ENCODE peak calls at places on chromosomes 12 and 14, in six cellular contexts. C is stomach, Z is HL-60, F is sigmoid colon, M is HCT116, R is GM23338. B is an unnamed sample.

GRCh38 chr12:99618657-99619056 is 28.9 kb upstream of the GARIN6 start:
- DNase-seq in C (no peak), Z (no peak), F (no peak), M (no peak), R (no peak), B (no peak)

GRCh38 chr12:111936869-111937268 is 76.1 kb downstream of the TMEM116 start:
- DNase-seq in C (no peak), Z (no peak), F (no peak), M (no peak), R (no peak), B (no peak)

GRCh38 chr12:130954544-130954831 is 781 bp downstream of the ADGRD1 start:
- DNase-seq in C (no peak), Z (no peak), F (no peak), M (no peak), R (no peak), B (no peak)

GRCh38 chr14:92653162-92653651 is 95.2 kb downstream of the LGMN start:
- DNase-seq in C (no peak), Z (no peak), F (no peak), M (no peak), R (no peak), B (no peak)

GRCh38 chr12:41998451-41998850 is 146.2 kb downstream of the GXYLT1 start:
- DNase-seq in C (no peak), Z (no peak), F (no peak), M (no peak), R (no peak), B (no peak)

GRCh38 chr14:104752338-104752734 is 611 bp upstream of the SIVA1 start:
- DNase-seq in C (no peak), Z (no peak), F (no peak), M (no peak), R (no peak), B (no peak)

GRCh38 chr12:6860942-6861341 is 6.4 kb upstream of the TPI1 start:
- DNase-seq in C (no peak), Z (no peak), F (no peak), M (no peak), R (no peak), B (no peak)

GRCh38 chr14:26775765-26776577 is 178.1 kb upstream of the NOVA1 start:
- DNase-seq in C (no peak), Z (no peak), F (no peak), M (no peak), R (no peak), B (no peak)

GRCh38 chr14:105474478-105475268 is at the start of gene CRIP2:
- DNase-seq in C (no peak), Z (no peak), F (no peak), M (no peak), R (peak; percentile 62), B (no peak)

GRCh38 chr12:109871678-109872314 is 8.5 kb downstream of the GLTP start:
- DNase-seq in C (peak; percentile 43), Z (no peak), F (no peak), M (no peak), R (no peak), B (no peak)

GRCh38 chr12:74317078-74317581 is 220.5 kb upstream of the ATXN7L3B start:
- DNase-seq in C (no peak), Z (no peak), F (no peak), M (no peak), R (peak; percentile 74), B (no peak)

GRCh38 chr12:45939759-45940158 is 50.6 kb downstream of the SCAF11 start:
- DNase-seq in C (no peak), Z (no peak), F (no peak), M (no peak), R (no peak), B (no peak)

GRCh38 chr12:129467289-129467688 is 436.5 kb downstream of the TMEM132D start:
- DNase-seq in C (no peak), Z (no peak), F (no peak), M (no peak), R (no peak), B (no peak)

GRCh38 chr12:66189476-66189823 is 436 bp downstream of the IRAK3 start:
- DNase-seq in C (no peak), Z (no peak), F (no peak), M (no peak), R (no peak), B (no peak)

GRCh38 chr14:36942522-36943245 is 229.7 kb downstream of the SLC25A21 start:
- DNase-seq in C (no peak), Z (no peak), F (no peak), M (no peak), R (no peak), B (no peak)
- TF ChIP-seq CTCF in C (no peak), Z (no peak), F (no peak), M (no peak), R (no peak), B (no peak)

GRCh38 chr12:48486261-48486660 is 4.0 kb downstream of the C12orf54 start:
- DNase-seq in C (no peak), Z (no peak), F (no peak), M (no peak), R (no peak), B (no peak)

GRCh38 chr12:48486679-48487078 is 4.4 kb downstream of the C12orf54 start:
- DNase-seq in C (no peak), Z (no peak), F (no peak), M (no peak), R (no peak), B (no peak)

DNA sequence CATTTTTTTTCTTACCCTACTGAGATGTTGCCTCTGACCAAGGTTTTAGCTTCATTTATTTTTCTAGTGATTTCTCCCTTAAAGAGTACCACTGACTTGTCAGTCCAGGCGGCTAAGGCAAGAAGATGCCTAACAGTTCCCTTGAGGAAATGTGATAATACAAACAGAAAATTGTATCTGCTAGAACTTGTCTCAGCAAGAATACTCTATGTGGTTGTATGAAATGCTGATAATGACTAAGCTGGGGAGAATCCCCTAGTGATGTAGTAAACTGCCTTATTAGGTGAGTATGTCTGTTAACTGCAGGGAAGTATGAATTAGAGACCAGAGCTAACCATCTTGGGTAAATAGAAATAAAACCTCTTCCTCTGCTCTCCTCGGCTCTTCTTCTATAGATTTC is 6.7 kb downstream of the C12orf54 start:
- DNase-seq in C (no peak), Z (no peak), F (no peak), M (no peak), R (no peak), B (no peak)
- TF ChIP-seq POLR2AphosphoS5 in C (no peak), Z (no peak), F (no peak), M (no peak), R (no peak), B (no peak)

GRCh38 chr12:108234155-108234554 is 105.0 kb downstream of the CMKLR1 start:
- DNase-seq in C (no peak), Z (no peak), F (no peak), M (no peak), R (no peak), B (no peak)
- TF ChIP-seq CTCF in C (no peak), Z (no peak), F (no peak), M (no peak), R (peak; percentile 56), B (no peak)

DNA sequence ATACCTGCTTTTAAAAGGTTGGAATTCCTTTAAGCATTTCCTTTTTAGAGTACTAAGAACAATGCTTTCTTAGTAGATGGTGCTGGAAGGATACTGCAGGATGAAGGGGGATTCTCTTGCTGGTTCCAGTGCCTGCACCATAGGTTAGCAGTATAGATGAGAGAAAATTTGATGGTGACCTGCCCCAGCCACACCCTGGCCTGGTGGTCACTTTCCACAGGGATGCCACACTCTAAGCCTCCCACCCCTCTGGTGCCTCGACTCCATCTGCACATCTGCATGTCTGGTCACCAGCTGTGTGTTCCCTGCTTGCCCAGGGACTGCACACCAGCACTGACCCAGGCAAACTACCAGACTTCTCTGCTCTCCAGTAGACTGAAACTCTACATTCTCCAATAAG is 19.1 kb downstream of the SLC2A3 start:
- DNase-seq in C (no peak), Z (no peak), F (no peak), M (no peak), R (peak; percentile 76), B (no peak)
- TF ChIP-seq POLR2AphosphoS5 in C (no peak), Z (no peak), F (no peak), M (no peak), R (no peak), B (no peak)

DNA sequence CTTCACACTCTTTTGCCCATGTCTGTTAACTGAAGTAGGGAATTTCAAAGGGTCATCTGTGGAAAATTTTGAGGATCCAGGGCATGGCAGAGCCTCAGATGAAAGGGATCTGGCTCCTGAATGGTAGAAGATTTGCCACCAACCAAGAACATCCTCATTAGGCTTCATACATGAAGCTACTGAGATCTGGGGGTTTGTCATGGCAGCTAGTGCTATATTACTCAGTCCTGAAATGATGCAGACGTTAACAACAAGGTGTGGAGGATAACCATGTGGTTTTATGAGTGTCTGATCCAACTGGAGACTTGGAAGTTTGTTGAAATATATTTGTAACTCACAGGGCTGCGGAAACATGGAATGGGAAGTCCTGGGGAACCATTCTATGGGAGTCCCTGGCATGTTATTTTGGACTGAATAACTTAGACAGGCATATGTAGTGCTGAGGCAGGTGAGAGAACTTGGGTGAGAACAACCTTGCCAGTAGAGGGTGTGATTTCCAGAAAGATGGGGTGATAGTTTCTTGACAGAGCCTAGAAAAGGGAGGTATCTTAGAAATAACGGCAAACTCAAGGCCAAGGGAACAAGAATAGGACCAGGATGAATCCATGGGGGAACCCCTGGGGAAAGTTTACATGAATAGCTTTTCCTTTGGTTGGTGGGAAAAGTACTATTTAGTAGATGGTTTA is 42.0 kb upstream of the C12orf75 start:
- DNase-seq in C (no peak), Z (no peak), F (no peak), M (no peak), R (no peak), B (no peak)
- TF ChIP-seq CTCF in C (no peak), Z (no peak), F (no peak), M (no peak), R (peak; percentile 53), B (no peak)

GRCh38 chr12:53113951-53114350 is 10.7 kb downstream of the SOAT2 start:
- DNase-seq in C (no peak), Z (no peak), F (no peak), M (no peak), R (no peak), B (no peak)
- TF ChIP-seq POLR2AphosphoS5 in C (no peak), Z (no peak), F (no peak), M (no peak), R (no peak), B (no peak)

GRCh38 chr14:95044463-95045254 is 112.7 kb downstream of the DICER1 start:
- DNase-seq in C (peak; percentile 24), Z (no peak), F (peak; percentile 58), M (no peak), R (peak; percentile 27), B (peak; percentile 62)
- TF ChIP-seq CTCF in C (no peak), Z (no peak), F (no peak), M (no peak), R (peak; percentile 26), B (no peak)